ENCODE peak calls at places on chromosomes 16 and 17, in five cellular contexts. Y is prostate gland, Z is stomach, V is transverse colon, S is breast epithelium. N is an unnamed sample.

GRCh38 chr16:48365601-48366164 is 19.5 kb downstream of the SIAH1 start:
- DNase-seq in V (peak; percentile 94), Y (peak; percentile 92), Z (peak; percentile 94), S (peak; percentile 89), N (peak; percentile 91)

GRCh38 chr16:53741546-53741945 is 37.6 kb downstream of the FTO start:
- DNase-seq in S (no peak), V (no peak), Y (no peak), Z (no peak), N (no peak)

GRCh38 chr17:47239663-47240374 is 13.8 kb upstream of the ITGB3 start:
- DNase-seq in Z (peak; percentile 50), V (peak; percentile 60), S (peak; percentile 67), Y (peak; percentile 30), N (peak; percentile 89)

GRCh38 chr17:76834889-76835288 is 33.3 kb upstream of the MGAT5B start:
- DNase-seq in V (no peak), Z (no peak), Y (no peak), S (no peak), N (no peak)

GRCh38 chr16:10509534-10510025 is 70.8 kb downstream of the EMP2 start:
- DNase-seq in V (peak; percentile 53), Z (peak; percentile 54), Y (peak; percentile 51), S (peak; percentile 31), N (no peak)

GRCh38 chr17:17050346-17051345 is 8.4 kb downstream of the MPRIP start:
- DNase-seq in S (no peak), Z (peak; percentile 19), Y (no peak), V (no peak), N (no peak)

GRCh38 chr17:81336930-81337325 is 41.8 kb upstream of the SLC38A10 start:
- DNase-seq in Y (no peak), Z (no peak), V (peak; percentile 14), S (no peak), N (no peak)

GRCh38 chr16:73047221-73047535 is 750 bp downstream of the ZFHX3 start:
- DNase-seq in Y (no peak), S (no peak), Z (no peak), V (no peak), N (no peak)

GRCh38 chr17:7191571-7192270 is 12.6 kb upstream of the ASGR1 start:
- DNase-seq in Y (no peak), V (no peak), Z (no peak), S (no peak), N (peak; percentile 74)

GRCh38 chr16:81424761-81425160 is 19.8 kb upstream of the CMIP start:
- DNase-seq in Z (no peak), V (no peak), Y (no peak), S (no peak), N (no peak)

GRCh38 chr16:67241008-67241900 is 6.0 kb downstream of the FHOD1 start:
- DNase-seq in V (peak; percentile 77), Y (peak; percentile 73), Z (peak; percentile 91), S (peak; percentile 87), N (no peak)

GRCh38 chr17:15171433-15172047 is 93.6 kb downstream of the PMP22 start:
- DNase-seq in S (peak; percentile 22), Z (peak; percentile 57), Y (peak; percentile 33), V (peak; percentile 42), N (peak; percentile 67)

GRCh38 chr16:61993076-61993475 is 43.2 kb downstream of the CDH8 start:
- DNase-seq in V (no peak), Z (no peak), Y (no peak), S (no peak), N (no peak)

GRCh38 chr17:21020622-21021021 is 22.2 kb downstream of the USP22 start:
- DNase-seq in Y (no peak), Z (no peak), S (no peak), V (no peak), N (no peak)

GRCh38 chr16:70685938-70686375 is at the start of gene MTSS2:
- DNase-seq in Y (peak; percentile 92), S (peak; percentile 81), V (peak; percentile 77), Z (peak; percentile 83), N (no peak)

GRCh38 chr17:10772425-10773380 is 31.2 kb downstream of the TMEM238L start:
- DNase-seq in Z (peak; percentile 90), S (no peak), Y (peak; percentile 29), V (peak; percentile 87), N (no peak)

GRCh38 chr17:12928736-12929135 is 89.1 kb downstream of the ELAC2 start:
- DNase-seq in S (no peak), Z (no peak), Y (no peak), V (no peak), N (no peak)

GRCh38 chr17:81870155-81870977 is 771 bp downstream of the ARHGDIA start:
- DNase-seq in S (no peak), V (peak; percentile 57), Y (no peak), Z (peak; percentile 40), N (peak; percentile 78)

GRCh38 chr17:6135996-6136395 is 65.8 kb downstream of the WSCD1 start:
- DNase-seq in Y (no peak), V (no peak), Z (no peak), S (no peak), N (no peak)

GRCh38 chr17:2092253-2092652 is 37.4 kb downstream of the HIC1 start:
- DNase-seq in V (no peak), S (no peak), Y (no peak), Z (no peak), N (no peak)

GRCh38 chr17:75240394-75241142 is 20.8 kb downstream of the GGA3 start:
- DNase-seq in S (no peak), Z (no peak), V (no peak), Y (no peak), N (no peak)

GRCh38 chr17:13362341-13363122 is 239.2 kb downstream of the HS3ST3A1 start:
- DNase-seq in S (no peak), Y (no peak), Z (no peak), V (no peak), N (no peak)

GRCh38 chr17:28500712-28501379 is 5.3 kb upstream of the FOXN1 start:
- DNase-seq in S (no peak), V (no peak), Y (no peak), Z (no peak), N (no peak)

GRCh38 chr17:29138184-29138955 is 41.8 kb downstream of the MYO18A start:
- DNase-seq in Z (no peak), V (no peak), S (no peak), Y (no peak), N (no peak)

GRCh38 chr17:39929657-39930407 is 2.3 kb downstream of the LRRC3C start:
- DNase-seq in Y (no peak), S (no peak), Z (no peak), V (no peak), N (no peak)

GRCh38 chr17:17146791-17147406 is 59.2 kb downstream of the PLD6 start:
- DNase-seq in Y (no peak), S (no peak), V (peak; percentile 22), Z (no peak), N (no peak)

GRCh38 chr16:85673529-85674417 is 15.0 kb downstream of the GINS2 start:
- DNase-seq in V (no peak), S (peak; percentile 46), Y (peak; percentile 83), Z (peak; percentile 89), N (no peak)

GRCh38 chr17:21098934-21099687 is 27.7 kb upstream of the DHRS7B start:
- DNase-seq in Z (peak; percentile 62), V (peak; percentile 56), S (peak; percentile 28), Y (peak; percentile 53), N (no peak)

GRCh38 chr16:72443809-72444208 is 271.9 kb upstream of the PMFBP1 start:
- DNase-seq in V (no peak), S (no peak), Z (no peak), Y (no peak), N (no peak)

GRCh38 chr16:84465154-84465553 is 39.3 kb downstream of the MEAK7 start:
- DNase-seq in Y (no peak), S (no peak), Z (peak; percentile 25), V (no peak), N (no peak)

GRCh38 chr16:5396880-5397279 is 299.3 kb upstream of the EEF2KMT start:
- DNase-seq in V (no peak), S (no peak), Z (no peak), Y (no peak), N (no peak)

GRCh38 chr17:80799553-80800403 is 191.9 kb upstream of the CHMP6 start:
- DNase-seq in Z (no peak), S (no peak), V (no peak), Y (no peak), N (peak; percentile 67)

GRCh38 chr17:2926019-2926650 is 129.9 kb downstream of the RAP1GAP2 start:
- DNase-seq in Y (no peak), Z (no peak), V (no peak), S (peak; percentile 73), N (no peak)

GRCh38 chr17:50263293-50264262 is 10.7 kb upstream of the TMEM92 start:
- DNase-seq in Y (no peak), Z (no peak), V (no peak), S (no peak), N (no peak)

GRCh38 chr17:3993493-3994220 is 29.4 kb upstream of the ATP2A3 start:
- DNase-seq in Z (no peak), S (no peak), V (no peak), Y (no peak), N (no peak)

GRCh38 chr17:3988297-3989120 is 24.3 kb upstream of the ATP2A3 start:
- DNase-seq in S (no peak), V (peak; percentile 6), Z (no peak), Y (no peak), N (peak; percentile 41)

GRCh38 chr17:3992370-3992769 is 28.1 kb upstream of the ATP2A3 start:
- DNase-seq in S (no peak), Z (no peak), Y (no peak), V (no peak), N (no peak)

GRCh38 chr17:3989156-3989886 is 25.1 kb upstream of the ATP2A3 start:
- DNase-seq in Y (no peak), V (peak; percentile 1), S (no peak), Z (no peak), N (peak; percentile 46)

GRCh38 chr17:3990391-3991127 is 26.3 kb upstream of the ATP2A3 start:
- DNase-seq in S (no peak), Y (no peak), V (peak; percentile 3), Z (no peak), N (no peak)
- TF ChIP-seq POLR2A in S (no peak), Y (no peak), V (no peak), Z (no peak), N (no peak)

GRCh38 chr16:80191928-80192327 is 348.9 kb upstream of the DYNLRB2 start:
- DNase-seq in V (no peak), Y (no peak), S (no peak), Z (no peak), N (no peak)
- TF ChIP-seq POLR2AphosphoS5 in V (no peak), Y (no peak), S (no peak), Z (no peak), N (no peak)

GRCh38 chr17:4789951-4790704 is 1.4 kb downstream of the GLTPD2 start:
- DNase-seq in Y (peak; percentile 81), V (peak; percentile 91), S (peak; percentile 75), Z (peak; percentile 90), N (peak; percentile 89)
- TF ChIP-seq POLR2A in Y (peak; percentile 76), V (peak; percentile 86), S (peak; percentile 52), Z (peak; percentile 70), N (peak; percentile 60)

GRCh38 chr16:1556254-1556653 is 22.8 kb downstream of the TMEM204 start:
- DNase-seq in Z (peak; percentile 66), S (no peak), V (no peak), Y (peak; percentile 75), N (no peak)
- TF ChIP-seq POLR2AphosphoS5 in Z (no peak), S (no peak), V (no peak), Y (peak; percentile 69), N (no peak)

GRCh38 chr17:46193626-46194392 is 580 bp upstream of the KANSL1 start:
- DNase-seq in Z (peak; percentile 95), V (peak; percentile 96), Y (peak; percentile 93), S (peak; percentile 92), N (peak; percentile 97)
- TF ChIP-seq POLR2A in Z (no peak), V (peak; percentile 90), Y (peak; percentile 80), S (peak; percentile 54), N (no peak)

GRCh38 chr16:27359051-27359450 is 42.9 kb upstream of the IL21R start:
- DNase-seq in S (no peak), Y (no peak), V (no peak), Z (no peak), N (no peak)
- TF ChIP-seq POLR2AphosphoS5 in S (no peak), Y (no peak), V (no peak), Z (no peak), N (no peak)